ENCODE peak calls at places on chromosomes 7 and 10, in four cellular contexts. L is HepG2, P is K562, H is GM12878. Z is an unnamed sample.
A peak's percentile ranks its signal among the peaks of the same experiment; 100 is the strongest.

GRCh38 chr10:91590904-91591791 is 41.7 kb downstream of the PPP1R3C start:
- DNase-seq in L (no peak), P (peak; percentile 67), H (no peak), Z (peak; percentile 91)

GRCh38 chr7:53111061-53111460 is 75.6 kb downstream of the POM121L12 start:
- DNase-seq in H (no peak), P (no peak), L (no peak), Z (no peak)

GRCh38 chr7:158042156-158042880 is 545.3 kb downstream of the PTPRN2 start:
- DNase-seq in H (no peak), P (no peak), L (no peak), Z (no peak)

GRCh38 chr7:116357776-116358670 is 141.5 kb upstream of the CAV2 start:
- DNase-seq in P (no peak), H (no peak), L (no peak), Z (no peak)

GRCh38 chr10:44980309-44981171 is 1.9 kb upstream of the DEPP1 start:
- DNase-seq in P (no peak), L (peak; percentile 97), H (no peak), Z (no peak)

GRCh38 chr10:74272288-74272687 is 121.3 kb downstream of the ADK start:
- DNase-seq in H (no peak), P (no peak), L (no peak), Z (no peak)

GRCh38 chr7:46319841-46320240 is 398.8 kb upstream of the IGFBP3 start:
- DNase-seq in L (no peak), P (no peak), H (no peak), Z (no peak)

GRCh38 chr7:138784692-138785091 is 13.1 kb upstream of the TMEM213 start:
- DNase-seq in L (no peak), P (no peak), H (no peak), Z (no peak)

GRCh38 chr7:102434039-102434481 is 685 bp downstream of the ORAI2 start:
- DNase-seq in L (no peak), P (no peak), H (no peak), Z (no peak)

GRCh38 chr7:44221231-44221791 is 20.5 kb downstream of the YKT6 start:
- DNase-seq in L (no peak), H (no peak), P (peak; percentile 62), Z (no peak)

GRCh38 chr7:1156782-1157535 is 3.0 kb downstream of the ZFAND2A start:
- DNase-seq in L (peak; percentile 100), P (no peak), H (no peak), Z (peak; percentile 71)

GRCh38 chr10:47421057-47421952 is 37.2 kb upstream of the ZNF488 start:
- DNase-seq in P (no peak), H (no peak), L (no peak), Z (no peak)

GRCh38 chr10:35579726-35580420 is 25.3 kb upstream of the GJD4 start:
- DNase-seq in P (no peak), H (no peak), L (no peak), Z (no peak)

GRCh38 chr7:77745746-77746145 is 49.5 kb downstream of the RSBN1L start:
- DNase-seq in L (no peak), H (no peak), P (no peak), Z (no peak)

GRCh38 chr10:110437351-110437605 is 60.4 kb upstream of the DUSP5 start:
- DNase-seq in H (no peak), L (no peak), P (no peak), Z (no peak)

GRCh38 chr10:33046792-33047191 is 88.8 kb upstream of the ITGB1 start:
- DNase-seq in L (no peak), H (no peak), P (no peak), Z (no peak)

GRCh38 chr10:112546474-112546873 is 99.5 kb downstream of the VTI1A start:
- DNase-seq in H (no peak), P (no peak), L (no peak), Z (no peak)

GRCh38 chr7:117190746-117191435 is 132.0 kb downstream of the WNT2 start:
- DNase-seq in P (no peak), H (no peak), L (no peak), Z (no peak)

GRCh38 chr7:74404741-74405140 is 49.0 kb upstream of the GTF2IRD1 start:
- DNase-seq in L (no peak), P (no peak), H (no peak), Z (no peak)

GRCh38 chr10:86600296-86600695 is 54.1 kb upstream of the OPN4 start:
- DNase-seq in P (no peak), H (no peak), L (no peak), Z (no peak)

GRCh38 chr7:70829221-70830059 is 302.5 kb upstream of the GALNT17 start:
- DNase-seq in L (peak; percentile 24), P (peak; percentile 72), H (no peak), Z (peak; percentile 47)

GRCh38 chr10:97332586-97333350 is 1.8 kb downstream of the FRAT2 start:
- DNase-seq in L (peak; percentile 77), P (peak; percentile 77), H (no peak), Z (peak; percentile 43)

GRCh38 chr10:29946953-29947700 is 112.3 kb downstream of the JCAD start:
- DNase-seq in H (no peak), P (no peak), L (no peak), Z (no peak)

GRCh38 chr7:93245525-93246432 is 13.6 kb downstream of the VPS50 start:
- DNase-seq in P (peak; percentile 38), L (peak; percentile 21), H (no peak), Z (no peak)

GRCh38 chr7:156003220-156004162 is 191.2 kb upstream of the SHH start:
- DNase-seq in P (no peak), L (no peak), H (no peak), Z (no peak)

GRCh38 chr7:64686493-64687184 is 20.7 kb downstream of the ZNF107 start:
- DNase-seq in L (peak; percentile 79), P (no peak), H (no peak), Z (no peak)

GRCh38 chr10:3761111-3761686 is 23.8 kb downstream of the KLF6 start:
- DNase-seq in H (peak; percentile 76), L (no peak), P (no peak), Z (no peak)

GRCh38 chr7:46755120-46756034 is 826.5 kb downstream of the TNS3 start:
- DNase-seq in H (no peak), P (no peak), L (no peak), Z (no peak)

DNA sequence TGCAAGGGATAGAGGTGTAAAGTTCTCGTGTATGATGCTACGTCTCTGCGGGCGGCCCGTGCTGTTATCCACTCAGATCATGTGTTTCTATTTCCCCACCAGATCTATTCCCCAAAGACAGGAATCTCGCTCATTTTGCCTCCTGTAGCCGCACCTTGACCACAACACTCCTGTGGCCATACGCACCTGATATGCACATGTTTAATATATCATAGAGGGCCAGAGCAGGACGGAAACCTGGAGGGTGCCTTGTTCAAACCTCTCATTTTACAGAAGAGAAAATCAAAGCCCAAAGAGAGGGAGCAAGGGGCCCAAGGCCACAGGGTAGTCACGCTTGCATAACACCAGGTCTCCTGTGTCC is 37.6 kb downstream of the STRA8 start:
- DNase-seq in P (no peak), H (no peak), L (no peak), Z (no peak)
- TF ChIP-seq POLR2AphosphoS2 in P (no peak), H (no peak), L (no peak), Z (no peak)

GRCh38 chr7:105723582-105723981 is 142.3 kb upstream of the EFCAB10 start:
- DNase-seq in L (no peak), P (no peak), H (no peak), Z (no peak)
- TF ChIP-seq ESRRA in L (no peak), P (no peak), H (no peak), Z (no peak)

GRCh38 chr7:42035205-42035604 is 201.8 kb downstream of the GLI3 start:
- DNase-seq in L (no peak), P (no peak), H (no peak), Z (no peak)
- TF ChIP-seq CEBPB in L (no peak), P (no peak), H (no peak), Z (no peak)

DNA sequence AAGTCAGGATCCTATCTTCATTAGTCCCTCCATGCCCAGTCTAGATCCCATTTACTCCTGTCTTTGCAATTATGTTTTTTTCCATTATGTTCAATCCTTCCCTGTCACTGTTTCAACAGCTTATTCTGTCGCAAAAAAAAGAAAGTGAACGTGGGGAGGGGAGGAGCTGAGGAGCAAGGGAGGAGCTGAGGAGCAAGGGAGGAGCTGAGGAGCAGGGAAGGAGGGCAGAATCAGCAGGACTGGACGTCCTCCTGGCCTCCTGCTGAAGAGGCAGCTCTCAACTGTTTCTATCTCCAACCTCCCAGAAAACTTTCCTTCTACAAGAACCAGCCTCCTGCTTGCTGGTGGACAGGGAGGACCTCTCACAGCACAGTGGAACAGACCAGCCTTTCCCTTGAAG is 26.0 kb downstream of the LARP4B start:
- DNase-seq in H (no peak), P (peak; percentile 26), L (no peak), Z (no peak)
- TF ChIP-seq POLR2AphosphoS2 in H (no peak), P (no peak), L (no peak), Z (no peak)

GRCh38 chr7:20393021-20394015 is 62.6 kb downstream of the ITGB8 start:
- DNase-seq in H (peak; percentile 8), P (no peak), L (no peak), Z (no peak)

GRCh38 chr7:20385121-20385520 is 54.4 kb downstream of the ITGB8 start:
- DNase-seq in L (no peak), H (no peak), P (no peak), Z (no peak)

GRCh38 chr7:20383351-20383750 is 52.7 kb downstream of the ITGB8 start:
- DNase-seq in H (no peak), P (no peak), L (no peak), Z (no peak)

GRCh38 chr7:20388064-20388463 is 57.4 kb downstream of the ITGB8 start:
- DNase-seq in L (no peak), P (no peak), H (no peak), Z (no peak)
- TF ChIP-seq ESRRA in L (no peak), P (no peak), H (no peak), Z (no peak)